ENCODE peak calls at places on chromosome 19, in five cellular contexts. One of them, this sample, is unnamed.

GRCh38 chr19:14061081-14061749 is 661 bp downstream of the PALM3 start:
- DNase-seq in upper lobe of right lung: no peak
- DNase-seq in naive thymus-derived CD4-positive, alpha-beta T cell: no peak
- DNase-seq in small intestine: peak; percentile 60
- DNase-seq in prostate gland: no peak
- DNase-seq in this sample: no peak

GRCh38 chr19:9039728-9040127 is 29.5 kb upstream of the MUC16 start:
- DNase-seq in upper lobe of right lung: no peak
- DNase-seq in naive thymus-derived CD4-positive, alpha-beta T cell: no peak
- DNase-seq in prostate gland: no peak
- DNase-seq in small intestine: no peak
- DNase-seq in this sample: no peak

GRCh38 chr19:16885166-16885565 is 3.6 kb upstream of the F2RL3 start:
- DNase-seq in prostate gland: no peak
- DNase-seq in small intestine: no peak
- DNase-seq in upper lobe of right lung: no peak
- DNase-seq in naive thymus-derived CD4-positive, alpha-beta T cell: no peak
- DNase-seq in this sample: no peak

GRCh38 chr19:16571689-16572331 is 405 bp downstream of the SLC35E1 start:
- DNase-seq in upper lobe of right lung: no peak
- DNase-seq in small intestine: peak; percentile 26
- DNase-seq in prostate gland: peak; percentile 23
- DNase-seq in naive thymus-derived CD4-positive, alpha-beta T cell: no peak
- DNase-seq in this sample: no peak

GRCh38 chr19:38713227-38713649 is 31.0 kb downstream of the CAPN12 start:
- DNase-seq in small intestine: no peak
- DNase-seq in upper lobe of right lung: no peak
- DNase-seq in naive thymus-derived CD4-positive, alpha-beta T cell: no peak
- DNase-seq in prostate gland: no peak
- DNase-seq in this sample: peak; percentile 89

GRCh38 chr19:8517551-8518442 is 3.8 kb upstream of the ZNF414 start:
- DNase-seq in naive thymus-derived CD4-positive, alpha-beta T cell: peak; percentile 58
- DNase-seq in upper lobe of right lung: no peak
- DNase-seq in small intestine: no peak
- DNase-seq in prostate gland: no peak
- DNase-seq in this sample: no peak

GRCh38 chr19:42312370-42312769 is 739 bp upstream of the TMEM145 start:
- DNase-seq in small intestine: no peak
- DNase-seq in naive thymus-derived CD4-positive, alpha-beta T cell: no peak
- DNase-seq in upper lobe of right lung: no peak
- DNase-seq in prostate gland: no peak
- DNase-seq in this sample: no peak

GRCh38 chr19:4059931-4060620 is 6.6 kb downstream of the ZBTB7A start:
- DNase-seq in naive thymus-derived CD4-positive, alpha-beta T cell: no peak
- DNase-seq in prostate gland: no peak
- DNase-seq in upper lobe of right lung: peak; percentile 84
- DNase-seq in small intestine: peak; percentile 90
- DNase-seq in this sample: peak; percentile 90

GRCh38 chr19:35901854-35902661 is at the start of gene HCST:
- DNase-seq in small intestine: peak; percentile 31
- DNase-seq in prostate gland: no peak
- DNase-seq in upper lobe of right lung: no peak
- DNase-seq in naive thymus-derived CD4-positive, alpha-beta T cell: peak; percentile 76
- DNase-seq in this sample: no peak

GRCh38 chr19:41706741-41707501 is 1.5 kb upstream of the CEACAM5 start:
- DNase-seq in small intestine: peak; percentile 81
- DNase-seq in prostate gland: peak; percentile 48
- DNase-seq in upper lobe of right lung: peak; percentile 87
- DNase-seq in naive thymus-derived CD4-positive, alpha-beta T cell: peak; percentile 75
- DNase-seq in this sample: no peak

GRCh38 chr19:13022111-13022858 is 27.0 kb downstream of the NFIX start:
- DNase-seq in small intestine: peak; percentile 54
- DNase-seq in naive thymus-derived CD4-positive, alpha-beta T cell: no peak
- DNase-seq in prostate gland: no peak
- DNase-seq in upper lobe of right lung: no peak
- DNase-seq in this sample: peak; percentile 87

GRCh38 chr19:29247912-29248311 is 35.0 kb upstream of the UQCRFS1 start:
- DNase-seq in small intestine: no peak
- DNase-seq in naive thymus-derived CD4-positive, alpha-beta T cell: no peak
- DNase-seq in upper lobe of right lung: no peak
- DNase-seq in prostate gland: no peak
- DNase-seq in this sample: no peak

GRCh38 chr19:41409288-41409687 is 11.7 kb downstream of the BCKDHA start:
- DNase-seq in upper lobe of right lung: no peak
- DNase-seq in small intestine: peak; percentile 58
- DNase-seq in prostate gland: peak; percentile 76
- DNase-seq in naive thymus-derived CD4-positive, alpha-beta T cell: no peak
- DNase-seq in this sample: no peak

GRCh38 chr19:12997225-12997966 is 2.1 kb downstream of the NFIX start:
- DNase-seq in small intestine: no peak
- DNase-seq in naive thymus-derived CD4-positive, alpha-beta T cell: no peak
- DNase-seq in prostate gland: no peak
- DNase-seq in upper lobe of right lung: no peak
- DNase-seq in this sample: no peak

GRCh38 chr19:12841094-12841493 is 2.8 kb downstream of the MAST1 start:
- DNase-seq in small intestine: no peak
- DNase-seq in prostate gland: no peak
- DNase-seq in upper lobe of right lung: peak; percentile 69
- DNase-seq in naive thymus-derived CD4-positive, alpha-beta T cell: no peak
- DNase-seq in this sample: no peak

GRCh38 chr19:15550847-15551182 is 42.5 kb downstream of the CYP4F22 start:
- DNase-seq in prostate gland: no peak
- DNase-seq in naive thymus-derived CD4-positive, alpha-beta T cell: no peak
- DNase-seq in small intestine: no peak
- DNase-seq in upper lobe of right lung: no peak
- DNase-seq in this sample: no peak

GRCh38 chr19:51086153-51086850 is 3.6 kb upstream of the KLK14 start:
- DNase-seq in prostate gland: no peak
- DNase-seq in naive thymus-derived CD4-positive, alpha-beta T cell: no peak
- DNase-seq in small intestine: no peak
- DNase-seq in upper lobe of right lung: peak; percentile 46
- DNase-seq in this sample: no peak

GRCh38 chr19:17058236-17058635 is 17.0 kb downstream of the HAUS8 start:
- DNase-seq in prostate gland: no peak
- DNase-seq in upper lobe of right lung: no peak
- DNase-seq in naive thymus-derived CD4-positive, alpha-beta T cell: no peak
- DNase-seq in small intestine: no peak
- DNase-seq in this sample: no peak

GRCh38 chr19:14582894-14583340 is at the start of gene CLEC17A:
- DNase-seq in prostate gland: no peak
- DNase-seq in upper lobe of right lung: no peak
- DNase-seq in small intestine: no peak
- DNase-seq in naive thymus-derived CD4-positive, alpha-beta T cell: no peak
- DNase-seq in this sample: no peak

GRCh38 chr19:15177269-15178116 is 23.3 kb downstream of the NOTCH3 start:
- DNase-seq in upper lobe of right lung: peak; percentile 91
- DNase-seq in small intestine: peak; percentile 63
- DNase-seq in naive thymus-derived CD4-positive, alpha-beta T cell: peak; percentile 82
- DNase-seq in prostate gland: peak; percentile 65
- DNase-seq in this sample: peak; percentile 86

GRCh38 chr19:31592456-31592855 is 243.2 kb upstream of the TSHZ3 start:
- DNase-seq in upper lobe of right lung: no peak
- DNase-seq in small intestine: no peak
- DNase-seq in prostate gland: no peak
- DNase-seq in naive thymus-derived CD4-positive, alpha-beta T cell: no peak
- DNase-seq in this sample: no peak

GRCh38 chr19:952680-953500 is 27.1 kb downstream of the ARID3A start:
- DNase-seq in naive thymus-derived CD4-positive, alpha-beta T cell: no peak
- DNase-seq in prostate gland: peak; percentile 27
- DNase-seq in upper lobe of right lung: no peak
- DNase-seq in small intestine: peak; percentile 58
- DNase-seq in this sample: no peak

GRCh38 chr19:38678217-38678890 is 30.9 kb downstream of the ACTN4 start:
- DNase-seq in small intestine: no peak
- DNase-seq in naive thymus-derived CD4-positive, alpha-beta T cell: no peak
- DNase-seq in prostate gland: no peak
- DNase-seq in upper lobe of right lung: no peak
- DNase-seq in this sample: no peak

GRCh38 chr19:48997972-48998371 is 4.3 kb downstream of the RUVBL2 start:
- DNase-seq in prostate gland: no peak
- DNase-seq in small intestine: peak; percentile 58
- DNase-seq in upper lobe of right lung: no peak
- DNase-seq in naive thymus-derived CD4-positive, alpha-beta T cell: peak; percentile 29
- DNase-seq in this sample: no peak

GRCh38 chr19:29952127-29952526 is 10.1 kb downstream of the URI1 start:
- DNase-seq in small intestine: no peak
- DNase-seq in upper lobe of right lung: no peak
- DNase-seq in naive thymus-derived CD4-positive, alpha-beta T cell: no peak
- DNase-seq in prostate gland: no peak
- DNase-seq in this sample: no peak

GRCh38 chr19:3813473-3814392 is 27.6 kb upstream of the MATK start:
- DNase-seq in small intestine: no peak
- DNase-seq in naive thymus-derived CD4-positive, alpha-beta T cell: no peak
- DNase-seq in prostate gland: no peak
- DNase-seq in upper lobe of right lung: no peak
- DNase-seq in this sample: no peak

GRCh38 chr19:27794444-27795042 is 1418.4 kb downstream of the UQCRFS1 start:
- DNase-seq in prostate gland: no peak
- DNase-seq in small intestine: no peak
- DNase-seq in upper lobe of right lung: no peak
- DNase-seq in naive thymus-derived CD4-positive, alpha-beta T cell: peak; percentile 11
- DNase-seq in this sample: no peak

GRCh38 chr19:703651-704446 is 4.9 kb upstream of the PALM start:
- DNase-seq in prostate gland: no peak
- DNase-seq in upper lobe of right lung: peak; percentile 90
- DNase-seq in naive thymus-derived CD4-positive, alpha-beta T cell: peak; percentile 54
- DNase-seq in small intestine: peak; percentile 84
- DNase-seq in this sample: peak; percentile 92

GRCh38 chr19:10004617-10005016 is 5.7 kb downstream of the COL5A3 start:
- DNase-seq in upper lobe of right lung: no peak
- DNase-seq in prostate gland: no peak
- DNase-seq in naive thymus-derived CD4-positive, alpha-beta T cell: no peak
- DNase-seq in small intestine: no peak
- DNase-seq in this sample: no peak

GRCh38 chr19:14871619-14872230 is 14.2 kb downstream of the OR7A17 start:
- DNase-seq in prostate gland: no peak
- DNase-seq in naive thymus-derived CD4-positive, alpha-beta T cell: no peak
- DNase-seq in upper lobe of right lung: no peak
- DNase-seq in small intestine: peak; percentile 3
- DNase-seq in this sample: no peak

GRCh38 chr19:13778398-13778797 is 4.1 kb downstream of the C19orf53 start:
- DNase-seq in small intestine: no peak
- DNase-seq in prostate gland: no peak
- DNase-seq in upper lobe of right lung: no peak
- DNase-seq in naive thymus-derived CD4-positive, alpha-beta T cell: no peak
- DNase-seq in this sample: no peak

GRCh38 chr19:14385492-14385891 is 4.2 kb downstream of the ADGRE5 start:
- DNase-seq in small intestine: no peak
- DNase-seq in upper lobe of right lung: no peak
- DNase-seq in prostate gland: no peak
- DNase-seq in naive thymus-derived CD4-positive, alpha-beta T cell: no peak
- DNase-seq in this sample: peak; percentile 61

GRCh38 chr19:48819366-48819816 is 8.6 kb upstream of the BCAT2 start:
- DNase-seq in naive thymus-derived CD4-positive, alpha-beta T cell: no peak
- DNase-seq in prostate gland: peak; percentile 97
- DNase-seq in small intestine: peak; percentile 73
- DNase-seq in upper lobe of right lung: peak; percentile 93
- DNase-seq in this sample: peak; percentile 92

GRCh38 chr19:38263696-38264485 is 482 bp upstream of the SPINT2 start:
- DNase-seq in naive thymus-derived CD4-positive, alpha-beta T cell: peak; percentile 81
- DNase-seq in upper lobe of right lung: peak; percentile 96
- DNase-seq in prostate gland: peak; percentile 94
- DNase-seq in small intestine: peak; percentile 97
- DNase-seq in this sample: no peak

GRCh38 chr19:50842130-50842529 is 8.8 kb upstream of the KLK15 start:
- DNase-seq in prostate gland: peak; percentile 40
- DNase-seq in naive thymus-derived CD4-positive, alpha-beta T cell: no peak
- DNase-seq in upper lobe of right lung: no peak
- DNase-seq in small intestine: no peak
- DNase-seq in this sample: no peak

GRCh38 chr19:9070066-9070465 is 16.8 kb upstream of the OR1M1 start:
- DNase-seq in small intestine: no peak
- DNase-seq in upper lobe of right lung: no peak
- DNase-seq in prostate gland: no peak
- DNase-seq in naive thymus-derived CD4-positive, alpha-beta T cell: no peak
- DNase-seq in this sample: no peak

GRCh38 chr19:2385053-2385721 is 25.1 kb downstream of the TMPRSS9 start:
- DNase-seq in prostate gland: peak; percentile 70
- DNase-seq in upper lobe of right lung: no peak
- DNase-seq in small intestine: peak; percentile 81
- DNase-seq in naive thymus-derived CD4-positive, alpha-beta T cell: peak; percentile 10
- DNase-seq in this sample: no peak

GRCh38 chr19:58261968-58262921 is 16.5 kb upstream of the ZNF8 start:
- DNase-seq in small intestine: no peak
- DNase-seq in naive thymus-derived CD4-positive, alpha-beta T cell: no peak
- DNase-seq in prostate gland: no peak
- DNase-seq in upper lobe of right lung: no peak
- DNase-seq in this sample: no peak
- H3K9me3 ChIP-seq in small intestine: peaks cover 28% of the 10 kb centered on the region
- H3K9me3 ChIP-seq in naive thymus-derived CD4-positive, alpha-beta T cell: peaks cover 35% of the 10 kb centered on the region
- H3K9me3 ChIP-seq in prostate gland: peaks cover 37% of the 10 kb centered on the region
- H3K9me3 ChIP-seq in upper lobe of right lung: peaks cover 97% of the 10 kb centered on the region
- H3K9me3 ChIP-seq in this sample: peaks cover 97% of the 10 kb centered on the region

GRCh38 chr19:19464339-19465098 is 50.8 kb downstream of the TSSK6 start:
- DNase-seq in naive thymus-derived CD4-positive, alpha-beta T cell: no peak
- DNase-seq in prostate gland: no peak
- DNase-seq in small intestine: no peak
- DNase-seq in upper lobe of right lung: no peak
- DNase-seq in this sample: no peak
- H3K4me1 ChIP-seq in naive thymus-derived CD4-positive, alpha-beta T cell: peaks cover 47% of the 10 kb centered on the region
- H3K4me1 ChIP-seq in prostate gland: peaks cover 10% of the 10 kb centered on the region
- H3K4me1 ChIP-seq in small intestine: peaks cover 2% of the 10 kb centered on the region
- H3K4me1 ChIP-seq in upper lobe of right lung: peaks cover 56% of the 10 kb centered on the region
- H3K4me1 ChIP-seq in this sample: peaks cover 55% of the 10 kb centered on the region

GRCh38 chr19:34806976-34807860 is 34.2 kb upstream of the ZNF599 start:
- DNase-seq in upper lobe of right lung: no peak
- DNase-seq in naive thymus-derived CD4-positive, alpha-beta T cell: no peak
- DNase-seq in small intestine: no peak
- DNase-seq in prostate gland: no peak
- DNase-seq in this sample: no peak
- H3K9me3 ChIP-seq in upper lobe of right lung: no peaks in the 10 kb centered on the region
- H3K9me3 ChIP-seq in naive thymus-derived CD4-positive, alpha-beta T cell: no peaks in the 10 kb centered on the region
- H3K9me3 ChIP-seq in small intestine: peaks cover 2% of the 10 kb centered on the region
- H3K9me3 ChIP-seq in prostate gland: no peaks in the 10 kb centered on the region
- H3K9me3 ChIP-seq in this sample: peaks cover 5% of the 10 kb centered on the region

DNA sequence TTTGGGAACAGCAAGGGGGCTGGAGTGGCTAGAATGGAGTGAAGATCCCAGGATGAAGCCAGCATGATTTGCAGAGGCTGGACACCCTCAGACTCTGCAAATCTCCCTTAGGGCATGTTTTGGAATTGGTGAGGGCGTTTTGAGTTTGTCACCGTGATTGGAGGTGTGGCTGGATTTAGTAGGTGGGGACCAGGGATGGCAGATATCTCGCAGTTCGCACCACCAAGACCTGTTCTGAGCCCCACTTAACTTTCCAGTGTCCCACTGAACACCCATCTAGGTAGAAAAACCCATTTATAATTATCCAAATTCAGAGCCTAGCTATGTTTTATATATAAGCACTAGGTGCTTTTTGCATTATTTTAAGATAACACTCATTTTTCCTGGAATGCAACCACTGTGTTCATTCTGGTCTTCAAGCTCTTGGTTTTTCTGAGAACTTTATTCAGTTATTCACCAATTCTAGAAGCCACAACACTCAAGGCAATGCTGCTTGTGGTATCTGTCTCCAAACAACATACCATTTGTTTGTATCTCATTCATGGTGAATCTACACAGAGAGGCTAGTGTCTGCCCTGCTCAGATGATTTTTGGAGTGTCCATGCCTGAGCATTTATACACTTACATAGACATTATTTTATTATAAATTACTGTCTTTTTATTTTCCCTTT is 3.0 kb upstream of the NANOS2 start:
- DNase-seq in naive thymus-derived CD4-positive, alpha-beta T cell: no peak
- DNase-seq in prostate gland: no peak
- DNase-seq in small intestine: no peak
- DNase-seq in upper lobe of right lung: no peak
- DNase-seq in this sample: no peak
- H3K4me1 ChIP-seq in naive thymus-derived CD4-positive, alpha-beta T cell: no peaks in the 10 kb centered on the region
- H3K4me1 ChIP-seq in prostate gland: no peaks in the 10 kb centered on the region
- H3K4me1 ChIP-seq in small intestine: no peaks in the 10 kb centered on the region
- H3K4me1 ChIP-seq in upper lobe of right lung: no peaks in the 10 kb centered on the region
- H3K4me1 ChIP-seq in this sample: no peaks in the 10 kb centered on the region

This sample was measured in sigmoid colon.